ENCODE peak calls at places on chromosome 16, in nine cellular contexts. T is CD8-positive, alpha-beta T cell; I is left ventricle myocardium inferior; C is fibroblast of pulmonary artery; Y is OCI-LY7; P is heart right ventricle; U is transverse colon; S is PC-3; E is cardiac fibroblast. G is an unnamed sample.

GRCh38 chr16:49876716-49877129 is 20.8 kb upstream of the ZNF423 start:
- DNase-seq in T (no peak), I (peak), C (peak), Y (no peak), P (peak), U (peak), S (peak), E (peak), G (no peak)

GRCh38 chr16:64152010-64152767 is 969.7 kb downstream of the CDH11 start:
- DNase-seq in T (no peak), I (no peak), C (no peak), Y (no peak), P (no peak), U (no peak), S (no peak), E (peak), G (no peak)

GRCh38 chr16:23504076-23504452 is 6.2 kb downstream of the GGA2 start:
- DNase-seq in T (no peak), I (no peak), C (peak), Y (no peak), P (no peak), U (no peak), S (peak), E (peak), G (peak)

GRCh38 chr16:56860226-56861020 is 4.6 kb upstream of the SLC12A3 start:
- DNase-seq in T (peak), I (no peak), C (no peak), Y (peak), P (no peak), U (peak), S (no peak), E (no peak), G (no peak)

GRCh38 chr16:17617021-17617420 is 146.3 kb upstream of the XYLT1 start:
- DNase-seq in T (no peak), I (no peak), C (no peak), Y (no peak), P (no peak), U (no peak), S (no peak), E (no peak), G (no peak)

GRCh38 chr16:84741351-84741791 is 41.6 kb downstream of the USP10 start:
- DNase-seq in T (no peak), I (no peak), C (no peak), Y (no peak), P (no peak), U (no peak), S (peak), E (peak), G (no peak)

GRCh38 chr16:29814592-29814991 is 1.4 kb upstream of the PAGR1 start:
- DNase-seq in T (no peak), I (no peak), C (no peak), Y (no peak), P (no peak), U (no peak), S (no peak), E (no peak), G (no peak)

GRCh38 chr16:73464834-73465233 is 416.9 kb upstream of the ZFHX3 start:
- DNase-seq in T (no peak), I (no peak), C (no peak), Y (no peak), P (no peak), U (no peak), S (no peak), E (no peak), G (no peak)

GRCh38 chr16:58635502-58635901 is 5.9 kb upstream of the CNOT1 start:
- DNase-seq in T (no peak), I (no peak), C (no peak), Y (no peak), P (no peak), U (no peak), S (no peak), E (no peak), G (no peak)

GRCh38 chr16:18931756-18932155 is 5.5 kb upstream of the SMG1 start:
- DNase-seq in T (no peak), I (peak), C (no peak), Y (peak), P (peak), U (no peak), S (no peak), E (no peak), G (no peak)

GRCh38 chr16:79347176-79347715 is 253.3 kb downstream of the MAF start:
- DNase-seq in T (no peak), I (no peak), C (no peak), Y (no peak), P (no peak), U (no peak), S (no peak), E (no peak), G (no peak)

GRCh38 chr16:71883193-71883848 is 661 bp downstream of the ZNF821 start:
- DNase-seq in T (peak), I (peak), C (no peak), Y (peak), P (no peak), U (peak), S (peak), E (no peak), G (no peak)

GRCh38 chr16:27769561-27770222 is 219.7 kb downstream of the KATNIP start:
- DNase-seq in T (no peak), I (no peak), C (peak), Y (no peak), P (no peak), U (no peak), S (peak), E (peak), G (no peak)

GRCh38 chr16:14151256-14152030 is 80.3 kb downstream of the MRTFB start:
- DNase-seq in T (no peak), I (no peak), C (peak), Y (no peak), P (no peak), U (no peak), S (no peak), E (peak), G (peak)

GRCh38 chr16:24511801-24512200 is 27.6 kb upstream of the RBBP6 start:
- DNase-seq in T (no peak), I (no peak), C (no peak), Y (no peak), P (no peak), U (no peak), S (no peak), E (no peak), G (no peak)

GRCh38 chr16:57893559-57894389 is 77.2 kb downstream of the CNGB1 start:
- DNase-seq in T (no peak), I (no peak), C (peak), Y (no peak), P (no peak), U (no peak), S (peak), E (peak), G (peak)

GRCh38 chr16:87694441-87695125 is 71.2 kb downstream of the KLHDC4 start:
- DNase-seq in T (no peak), I (no peak), C (no peak), Y (no peak), P (no peak), U (no peak), S (no peak), E (no peak), G (no peak)

GRCh38 chr16:74623214-74623842 is 16.4 kb upstream of the GLG1 start:
- DNase-seq in T (no peak), I (no peak), C (peak), Y (peak), P (no peak), U (no peak), S (peak), E (peak), G (peak)

GRCh38 chr16:54140057-54140787 is 146.4 kb downstream of the IRX3 start:
- DNase-seq in T (no peak), I (no peak), C (peak), Y (no peak), P (no peak), U (no peak), S (no peak), E (peak), G (peak)

GRCh38 chr16:1745900-1746692 is 25.2 kb downstream of the NME3 start:
- DNase-seq in T (no peak), I (no peak), C (peak), Y (no peak), P (no peak), U (no peak), S (peak), E (peak), G (peak)

GRCh38 chr16:50580180-50580771 is 32.1 kb downstream of the NKD1 start:
- DNase-seq in T (no peak), I (no peak), C (no peak), Y (no peak), P (no peak), U (no peak), S (no peak), E (no peak), G (no peak)

GRCh38 chr16:88384222-88385111 is 1.7 kb downstream of the ZNF469 start:
- DNase-seq in T (no peak), I (no peak), C (no peak), Y (no peak), P (no peak), U (no peak), S (no peak), E (no peak), G (no peak)

GRCh38 chr16:11149011-11149616 is 106.9 kb downstream of the SOCS1 start:
- DNase-seq in T (no peak), I (no peak), C (no peak), Y (no peak), P (no peak), U (no peak), S (no peak), E (peak), G (peak)

GRCh38 chr16:75196826-75197225 is 10.1 kb downstream of the CTRB2 start:
- DNase-seq in T (no peak), I (no peak), C (no peak), Y (no peak), P (no peak), U (no peak), S (no peak), E (no peak), G (no peak)

GRCh38 chr16:85992779-85993178 is 93.8 kb downstream of the IRF8 start:
- DNase-seq in T (no peak), I (no peak), C (no peak), Y (no peak), P (no peak), U (no peak), S (no peak), E (no peak), G (no peak)

GRCh38 chr16:87383522-87384161 is at the start of gene FBXO31:
- DNase-seq in T (peak), I (peak), C (peak), Y (peak), P (peak), U (peak), S (peak), E (peak), G (peak)

GRCh38 chr16:88390760-88391496 is 8.2 kb downstream of the ZNF469 start:
- DNase-seq in T (no peak), I (peak), C (no peak), Y (no peak), P (peak), U (peak), S (no peak), E (no peak), G (no peak)

GRCh38 chr16:68754117-68754792 is 17.2 kb downstream of the CDH1 start:
- DNase-seq in T (no peak), I (no peak), C (no peak), Y (no peak), P (no peak), U (peak), S (peak), E (no peak), G (no peak)

GRCh38 chr16:31094424-31095120 is at the start of gene VKORC1:
- DNase-seq in T (peak), I (peak), C (peak), Y (peak), P (peak), U (peak), S (peak), E (peak), G (peak)

GRCh38 chr16:56988161-56988947 is 1.0 kb upstream of the NLRC5 start:
- DNase-seq in T (no peak), I (no peak), C (no peak), Y (no peak), P (no peak), U (peak), S (no peak), E (peak), G (peak)

GRCh38 chr16:4313563-4314531 is 2.0 kb upstream of the GLIS2 start:
- DNase-seq in T (no peak), I (no peak), C (no peak), Y (peak), P (peak), U (peak), S (no peak), E (peak), G (peak)

GRCh38 chr16:10368984-10369551 is 16.8 kb upstream of the ATF7IP2 start:
- DNase-seq in T (no peak), I (no peak), C (peak), Y (peak), P (no peak), U (no peak), S (no peak), E (no peak), G (no peak)

GRCh38 chr16:5070431-5071186 is 1.0 kb upstream of the ALG1 start:
- DNase-seq in T (no peak), I (no peak), C (no peak), Y (no peak), P (no peak), U (no peak), S (no peak), E (no peak), G (no peak)

GRCh38 chr16:85720319-85720637 is 30.6 kb downstream of the C16orf74 start:
- DNase-seq in T (no peak), I (peak), C (no peak), Y (no peak), P (no peak), U (peak), S (peak), E (no peak), G (no peak)

GRCh38 chr16:78230832-78231231 is 131.4 kb downstream of the WWOX start:
- DNase-seq in T (no peak), I (no peak), C (peak), Y (no peak), P (no peak), U (peak), S (peak), E (no peak), G (peak)

GRCh38 chr16:78563905-78564304 is 464.5 kb downstream of the WWOX start:
- DNase-seq in T (no peak), I (no peak), C (no peak), Y (no peak), P (peak), U (no peak), S (no peak), E (no peak), G (peak)

GRCh38 chr16:46885960-46886763 is 2.0 kb downstream of the GPT2 start:
- DNase-seq in T (no peak), I (no peak), C (peak), Y (no peak), P (no peak), U (no peak), S (no peak), E (peak), G (peak)
- H3K4me3 ChIP-seq in T (no peak), I (no peak), C (peak), Y (peak), P (no peak), U (no peak), S (peak), E (peak), G (peak)

GRCh38 chr16:55655709-55656694 is at the start of gene SLC6A2:
- DNase-seq in T (no peak), I (peak), C (no peak), Y (no peak), P (peak), U (no peak), S (no peak), E (peak), G (no peak)
- TF ChIP-seq CTCF in T (no peak), I (peak), C (no peak), Y (no peak), P (peak), U (no peak), S (no peak), E (no peak), G (no peak)

GRCh38 chr16:89973235-89973634 is 24.7 kb downstream of the DEF8 start:
- DNase-seq in T (no peak), I (no peak), C (no peak), Y (no peak), P (no peak), U (no peak), S (no peak), E (no peak), G (no peak)

GRCh38 chr16:89971495-89972243 is 23.1 kb downstream of the DEF8 start:
- DNase-seq in T (no peak), I (no peak), C (peak), Y (no peak), P (peak), U (peak), S (no peak), E (no peak), G (peak)

GRCh38 chr16:89973654-89974335 is 25.2 kb downstream of the DEF8 start:
- DNase-seq in T (no peak), I (no peak), C (no peak), Y (no peak), P (no peak), U (peak), S (no peak), E (no peak), G (no peak)

GRCh38 chr16:89972244-89973234 is 24.0 kb downstream of the DEF8 start:
- DNase-seq in T (peak), I (peak), C (peak), Y (peak), P (peak), U (peak), S (peak), E (peak), G (peak)

GRCh38 chr16:89974860-89975259 is 26.3 kb downstream of the DEF8 start:
- DNase-seq in T (no peak), I (no peak), C (no peak), Y (no peak), P (no peak), U (peak), S (no peak), E (no peak), G (no peak)
- H3K4me3 ChIP-seq in T (no peak), I (no peak), C (no peak), Y (no peak), P (no peak), U (no peak), S (no peak), E (no peak), G (no peak)

GRCh38 chr16:21701271-21701670 is 37.5 kb downstream of the OTOA start:
- DNase-seq in T (no peak), I (no peak), C (no peak), Y (no peak), P (no peak), U (no peak), S (no peak), E (no peak), G (no peak)

GRCh38 chr16:21702259-21702658 is 38.5 kb downstream of the OTOA start:
- DNase-seq in T (no peak), I (no peak), C (no peak), Y (no peak), P (no peak), U (no peak), S (no peak), E (no peak), G (no peak)

GRCh38 chr16:21703156-21703555 is 39.4 kb downstream of the OTOA start:
- DNase-seq in T (no peak), I (no peak), C (no peak), Y (no peak), P (no peak), U (no peak), S (no peak), E (no peak), G (no peak)

GRCh38 chr16:21697032-21697431 is 33.3 kb downstream of the OTOA start:
- DNase-seq in T (no peak), I (no peak), C (no peak), Y (no peak), P (no peak), U (no peak), S (no peak), E (no peak), G (no peak)

GRCh38 chr16:21698169-21699032 is 34.6 kb downstream of the OTOA start:
- DNase-seq in T (no peak), I (no peak), C (no peak), Y (no peak), P (no peak), U (no peak), S (no peak), E (no peak), G (no peak)
- TF ChIP-seq CTCF in T (no peak), I (no peak), C (no peak), Y (peak), P (no peak), U (no peak), S (no peak), E (no peak), G (no peak)

DNA sequence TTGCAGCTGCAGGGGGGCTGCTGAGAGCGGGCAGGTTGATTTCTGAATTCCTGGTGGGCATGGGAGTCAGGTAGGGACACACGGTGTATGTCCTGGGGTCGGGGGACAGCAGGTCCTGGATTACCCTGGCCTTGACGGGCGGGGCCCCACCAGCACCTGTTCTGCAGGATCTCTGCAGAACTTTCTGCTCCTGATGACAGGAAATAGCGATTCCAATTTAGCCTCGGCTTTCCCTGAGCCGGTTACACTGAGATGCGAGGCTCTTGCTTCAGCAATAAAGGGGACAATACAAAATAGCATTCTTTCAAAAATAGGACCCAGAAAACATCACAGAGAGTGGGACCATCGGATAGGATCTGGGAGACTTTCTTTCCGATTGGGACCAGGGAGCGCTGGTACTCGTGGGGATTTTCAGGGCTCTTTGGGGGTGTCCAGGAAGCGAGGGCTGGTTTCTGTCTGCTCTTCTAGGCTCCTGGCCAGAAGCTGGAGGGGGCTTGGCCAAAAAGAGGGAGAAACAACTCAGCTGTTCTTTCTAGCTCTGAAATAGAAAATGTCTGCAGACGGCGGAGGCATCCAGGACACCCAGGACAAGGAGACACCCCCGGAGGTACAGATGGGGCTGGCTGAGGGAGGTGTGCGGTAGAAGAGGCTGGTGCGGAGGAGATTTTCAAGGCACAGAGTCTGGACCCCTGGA is 642 bp downstream of the ZNF205 start:
- DNase-seq in T (no peak), I (no peak), C (peak), Y (no peak), P (no peak), U (no peak), S (no peak), E (no peak), G (peak)
- H3K4me3 ChIP-seq in T (no peak), I (peak), C (peak), Y (peak), P (peak), U (peak), S (peak), E (peak), G (peak)

GRCh38 chr16:67264866-67265265 is 14.5 kb upstream of the PLEKHG4 start:
- DNase-seq in T (no peak), I (no peak), C (no peak), Y (no peak), P (no peak), U (no peak), S (no peak), E (no peak), G (no peak)

GRCh38 chr16:67263201-67263600 is 14.4 kb downstream of the SLC9A5 start:
- DNase-seq in T (no peak), I (no peak), C (no peak), Y (no peak), P (no peak), U (no peak), S (no peak), E (no peak), G (no peak)

GRCh38 chr16:67265834-67266233 is 13.5 kb upstream of the PLEKHG4 start:
- DNase-seq in T (no peak), I (no peak), C (no peak), Y (no peak), P (no peak), U (no peak), S (no peak), E (no peak), G (no peak)

GRCh38 chr16:67260426-67261063 is 11.8 kb downstream of the SLC9A5 start:
- DNase-seq in T (no peak), I (no peak), C (peak), Y (peak), P (no peak), U (no peak), S (peak), E (peak), G (peak)

DNA sequence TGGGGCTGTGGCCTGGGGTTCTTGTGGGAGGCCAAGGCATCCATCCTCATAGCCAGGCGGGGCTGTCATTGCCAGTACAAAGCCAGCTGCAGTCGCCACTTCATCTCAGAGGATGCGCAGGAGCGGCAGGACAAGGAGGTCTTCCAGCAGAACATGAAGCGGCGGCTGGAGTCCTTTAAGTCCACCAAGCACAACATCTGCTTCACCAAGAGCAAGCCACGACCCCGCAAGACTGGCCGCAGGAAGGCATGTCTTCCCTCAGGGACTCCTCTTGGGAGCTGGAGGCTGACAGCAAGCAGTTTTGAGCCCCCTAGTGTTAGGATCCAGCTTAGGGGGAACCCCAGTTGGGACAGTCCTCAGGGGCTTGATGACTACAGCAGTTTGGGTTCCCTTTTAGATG is 15.1 kb upstream of the PLEKHG4 start:
- DNase-seq in T (no peak), I (no peak), C (no peak), Y (no peak), P (no peak), U (no peak), S (no peak), E (no peak), G (no peak)
- TF ChIP-seq CTCF in T (no peak), I (no peak), C (peak), Y (peak), P (no peak), U (no peak), S (no peak), E (peak), G (peak)